ENCODE peak calls at places on chromosome 20, in nine cellular contexts. C is activated B cell treated with CpG ODN at 0.5 μM for 24 hours, I is osteocyte, P is cardiac muscle cell, U is thoracic aorta, R is pancreas, B is lower lobe of right lung, H is cardiac fibroblast, Q is OCI-LY7. F is an unnamed sample.
A peak's percentile ranks its signal among the peaks of the same experiment; 100 is the strongest.

GRCh38 chr20:39880890-39881289 is 808.1 kb downstream of the MAFB start:
- DNase-seq in H (peak; percentile 32), U (no peak), Q (no peak), C (no peak), I (no peak), P (no peak), R (no peak), B (no peak), F (no peak)

GRCh38 chr20:54176610-54177009 is 2.8 kb upstream of the CYP24A1 start:
- DNase-seq in H (no peak), P (no peak), I (no peak), C (no peak), Q (no peak), R (no peak), U (no peak), B (no peak), F (no peak)

GRCh38 chr20:64055893-64056638 is 6.6 kb upstream of the SOX18 start:
- DNase-seq in C (no peak), U (no peak), P (no peak), Q (no peak), B (peak; percentile 68), I (no peak), H (peak; percentile 58), R (no peak), F (no peak)

GRCh38 chr20:62430311-62430853 is 3.0 kb upstream of the RBBP8NL start:
- DNase-seq in U (no peak), B (no peak), I (no peak), C (no peak), H (no peak), P (no peak), R (no peak), Q (no peak), F (no peak)

GRCh38 chr20:53642196-53643030 is 48.8 kb upstream of the ZNF217 start:
- DNase-seq in H (peak; percentile 87), U (no peak), I (no peak), C (no peak), B (no peak), Q (peak; percentile 53), P (peak; percentile 54), R (peak; percentile 90), F (no peak)

GRCh38 chr20:40279390-40279789 is 409.6 kb downstream of the MAFB start:
- DNase-seq in R (no peak), C (no peak), Q (no peak), U (no peak), H (peak; percentile 61), B (no peak), P (no peak), I (no peak), F (peak; percentile 53)

GRCh38 chr20:58481541-58482021 is 33.6 kb downstream of the APCDD1L start:
- DNase-seq in I (no peak), R (no peak), B (no peak), C (no peak), H (peak; percentile 68), Q (peak; percentile 6), P (peak; percentile 44), U (no peak), F (no peak)

GRCh38 chr20:63966172-63966943 is 3.4 kb downstream of the ZNF512B start:
- DNase-seq in U (no peak), C (no peak), I (no peak), Q (no peak), P (no peak), B (peak; percentile 32), R (no peak), H (no peak), F (no peak)

GRCh38 chr20:57807418-57808265 is 97.8 kb upstream of the PMEPA1 start:
- DNase-seq in H (no peak), R (no peak), B (no peak), C (no peak), I (no peak), Q (no peak), P (peak; percentile 70), U (no peak), F (no peak)

GRCh38 chr20:50292324-50293243 is 102.0 kb downstream of the CEBPB start:
- DNase-seq in R (peak; percentile 83), U (peak; percentile 87), Q (no peak), I (peak; percentile 89), B (peak; percentile 93), H (peak; percentile 95), P (no peak), C (no peak), F (peak; percentile 94)

GRCh38 chr20:4435671-4436070 is 286.0 kb upstream of the PRND start:
- DNase-seq in B (no peak), R (no peak), I (peak; percentile 48), P (no peak), Q (no peak), C (no peak), H (no peak), U (no peak), F (no peak)

GRCh38 chr20:20084296-20084752 is 32.0 kb downstream of the CFAP61 start:
- DNase-seq in P (no peak), H (no peak), U (no peak), Q (no peak), B (no peak), R (no peak), I (no peak), C (no peak), F (no peak)

GRCh38 chr20:58661298-58662141 is 10.4 kb downstream of the STX16 start:
- DNase-seq in C (no peak), Q (peak; percentile 13), I (peak; percentile 63), R (no peak), P (no peak), U (no peak), H (no peak), B (no peak), F (no peak)

GRCh38 chr20:58103961-58104360 is 124.5 kb downstream of the ANKRD60 start:
- DNase-seq in U (no peak), I (peak; percentile 34), Q (no peak), B (no peak), C (no peak), H (no peak), P (no peak), R (no peak), F (no peak)

GRCh38 chr20:31578448-31579138 is 26.5 kb upstream of the ID1 start:
- DNase-seq in B (no peak), U (no peak), P (no peak), H (no peak), Q (no peak), I (no peak), R (no peak), C (no peak), F (no peak)
- TF ChIP-seq CTCF in B (no peak), U (no peak), P (no peak), H (no peak), Q (no peak), I (no peak), R (no peak), C (no peak), F (no peak)

GRCh38 chr20:10438217-10438616 is 3.1 kb downstream of the SLX4IP start:
- DNase-seq in R (no peak), C (no peak), Q (no peak), I (no peak), P (no peak), B (no peak), H (no peak), U (no peak), F (no peak)
- TF ChIP-seq CTCF in R (no peak), C (no peak), Q (no peak), I (no peak), P (no peak), B (no peak), H (no peak), U (no peak), F (no peak)

GRCh38 chr20:3349786-3350185 is 57.7 kb downstream of the DNAAF9 start:
- DNase-seq in C (no peak), Q (no peak), B (no peak), H (no peak), I (no peak), R (no peak), U (no peak), P (no peak), F (no peak)

GRCh38 chr20:3352203-3352602 is 55.3 kb downstream of the DNAAF9 start:
- DNase-seq in P (no peak), C (no peak), U (no peak), B (no peak), Q (no peak), H (no peak), I (no peak), R (no peak), F (no peak)

GRCh38 chr20:3354247-3354646 is 53.2 kb downstream of the DNAAF9 start:
- DNase-seq in I (no peak), P (no peak), C (no peak), U (no peak), R (no peak), H (no peak), B (no peak), Q (no peak), F (no peak)

GRCh38 chr20:3350412-3350811 is 57.1 kb downstream of the DNAAF9 start:
- DNase-seq in U (no peak), C (no peak), I (no peak), H (no peak), P (peak; percentile 43), Q (no peak), B (no peak), R (no peak), F (no peak)

DNA sequence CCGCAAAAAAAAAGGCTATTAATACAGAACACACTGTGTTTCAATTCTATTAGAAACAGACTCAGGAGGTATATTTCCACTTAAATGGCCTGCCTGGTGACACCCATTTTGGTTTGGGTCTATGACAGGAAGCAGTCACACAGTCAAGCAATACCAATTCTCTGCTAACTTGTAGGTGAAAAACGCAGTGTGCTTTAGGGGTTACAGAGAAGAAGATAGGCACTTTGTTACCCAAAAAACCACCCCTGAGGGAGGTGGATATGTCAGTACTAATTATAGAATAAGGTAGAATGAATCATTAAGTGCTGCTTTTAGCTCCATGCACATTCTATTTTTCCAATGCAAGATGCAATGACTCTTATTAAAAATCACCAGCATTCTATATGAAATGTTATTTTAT is 53.8 kb downstream of the DNAAF9 start:
- DNase-seq in R (no peak), C (no peak), Q (no peak), P (no peak), H (no peak), B (no peak), I (no peak), U (no peak), F (no peak)
- TF ChIP-seq CTCF in R (no peak), C (no peak), Q (no peak), P (no peak), H (no peak), B (no peak), I (no peak), U (no peak), F (no peak)

DNA sequence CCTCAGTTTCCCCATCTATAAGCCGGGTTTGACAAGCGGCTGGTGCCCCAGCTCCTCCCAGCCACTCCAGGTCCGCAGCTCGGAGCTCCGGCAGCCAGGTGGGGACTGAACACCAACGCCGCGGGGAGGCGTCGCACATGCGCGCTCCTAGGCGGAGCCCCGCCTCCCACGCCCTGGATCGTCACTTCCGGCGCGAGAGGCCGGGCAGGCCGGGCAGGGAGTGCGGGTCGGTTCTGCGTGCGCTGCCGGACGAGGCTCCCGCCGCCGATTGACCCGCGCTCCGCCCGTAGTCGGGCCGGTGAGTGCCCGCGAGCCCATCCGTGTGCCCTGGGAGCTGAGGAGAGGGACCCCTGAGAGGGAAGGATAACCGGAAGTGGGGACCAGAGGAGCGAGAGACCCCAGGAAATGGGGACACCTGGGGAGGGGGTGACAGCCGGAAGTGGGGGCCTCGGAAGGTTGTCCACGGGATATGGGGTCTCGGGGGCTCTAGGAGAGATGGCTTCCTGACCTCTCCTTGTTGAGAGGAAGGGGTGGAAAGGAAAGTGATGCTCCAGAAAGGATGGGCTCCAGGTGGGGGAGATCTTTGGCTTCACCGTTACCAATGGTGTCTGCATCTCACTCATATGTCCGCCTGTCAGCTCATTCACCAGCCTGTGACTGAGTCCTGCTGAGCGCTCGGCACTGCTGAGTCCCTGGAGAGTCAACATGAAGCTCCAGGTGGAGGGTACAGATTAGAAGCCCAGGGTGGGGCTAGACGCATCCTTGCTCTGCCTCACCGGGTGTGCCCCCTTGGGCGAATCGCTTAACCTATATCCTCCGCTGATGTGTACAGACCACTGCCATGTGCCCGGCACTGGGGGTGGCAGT is at the start of gene TTPAL:
- DNase-seq in R (peak; percentile 87), I (peak; percentile 95), Q (peak; percentile 95), H (peak; percentile 81), B (peak; percentile 94), C (peak; percentile 93), U (peak; percentile 36), P (peak; percentile 94), F (peak; percentile 82)
- TF ChIP-seq CTCF in R (no peak), I (peak; percentile 41), Q (peak; percentile 46), H (peak; percentile 43), B (peak; percentile 39), C (no peak), U (no peak), P (peak; percentile 36), F (no peak)